ENCODE peak calls at places on chromosome 6, in eight cellular contexts. V is HCT116; G is skeletal muscle cell; I is lung microvascular endothelial cell; B is ELF-1; F is neural progenitor cell; X is activated CD4-positive, CD25-positive, alpha-beta regulatory T cell; K is H7. E is an unnamed sample.

GRCh38 chr6:100456881-100457220 is 7.9 kb downstream of the SIM1 start:
- DNase-seq in B (no peak), X (no peak), K (peak; percentile 24), F (no peak), I (no peak), V (no peak), G (no peak), E (no peak)

GRCh38 chr6:101666256-101666655 is 272.7 kb downstream of the GRIK2 start:
- DNase-seq in B (no peak), V (peak; percentile 42), G (peak; percentile 56), F (peak; percentile 7), I (no peak), X (no peak), K (no peak), E (no peak)

GRCh38 chr6:130697661-130698535 is 129.3 kb upstream of the SMLR1 start:
- DNase-seq in V (peak; percentile 49), G (no peak), X (no peak), K (peak; percentile 47), B (peak; percentile 52), I (peak; percentile 61), F (peak; percentile 61), E (no peak)

GRCh38 chr6:89492025-89492640 is 59.2 kb downstream of the ANKRD6 start:
- DNase-seq in B (no peak), V (no peak), I (no peak), X (no peak), K (no peak), G (no peak), F (peak; percentile 39), E (no peak)

GRCh38 chr6:21382821-21383455 is 210.6 kb upstream of the SOX4 start:
- DNase-seq in G (no peak), F (peak; percentile 51), V (no peak), X (no peak), I (no peak), B (no peak), K (no peak), E (no peak)

GRCh38 chr6:393391-394221 is 2.1 kb downstream of the IRF4 start:
- DNase-seq in V (no peak), F (peak; percentile 61), K (peak; percentile 60), B (peak; percentile 27), G (no peak), X (no peak), I (no peak), E (no peak)

GRCh38 chr6:147178355-147178754 is 25.9 kb upstream of the STXBP5 start:
- DNase-seq in F (no peak), B (no peak), X (no peak), I (no peak), K (no peak), V (no peak), G (no peak), E (no peak)

GRCh38 chr6:10838794-10839333 is 525 bp upstream of the MAK start:
- DNase-seq in G (no peak), K (no peak), B (no peak), I (no peak), F (no peak), V (no peak), X (no peak), E (no peak)

GRCh38 chr6:123616016-123616415 is 20.7 kb downstream of the TRDN start:
- DNase-seq in X (no peak), I (no peak), F (no peak), G (no peak), V (no peak), B (no peak), K (no peak), E (no peak)

GRCh38 chr6:41626917-41627316 is 11.4 kb upstream of the MDFI start:
- DNase-seq in V (no peak), G (no peak), B (no peak), F (no peak), K (no peak), I (peak; percentile 67), X (no peak), E (no peak)

GRCh38 chr6:31538805-31539400 is 2.9 kb downstream of the DDX39B start:
- DNase-seq in K (no peak), G (no peak), I (no peak), B (no peak), X (no peak), F (no peak), V (no peak), E (no peak)

GRCh38 chr6:90516074-90516660 is 70.7 kb downstream of the MAP3K7 start:
- DNase-seq in V (no peak), I (no peak), F (no peak), G (no peak), X (no peak), K (no peak), B (no peak), E (no peak)

GRCh38 chr6:2481307-2481706 is 235.9 kb upstream of the GMDS start:
- DNase-seq in V (no peak), F (no peak), K (no peak), B (no peak), X (no peak), I (no peak), G (no peak), E (no peak)

GRCh38 chr6:121573466-121573865 is 138.0 kb downstream of the GJA1 start:
- DNase-seq in V (no peak), X (no peak), I (peak; percentile 24), F (no peak), K (no peak), G (no peak), B (no peak), E (no peak)

GRCh38 chr6:46848684-46849360 is 55.6 kb downstream of the MEP1A start:
- DNase-seq in G (peak; percentile 20), B (peak; percentile 96), K (peak; percentile 84), V (peak; percentile 53), X (peak; percentile 9), F (peak; percentile 94), I (peak; percentile 90), E (peak; percentile 60)

GRCh38 chr6:140566706-140567330 is 1192.4 kb upstream of the CITED2 start:
- DNase-seq in X (no peak), G (peak; percentile 36), K (no peak), F (no peak), B (no peak), I (peak; percentile 80), V (no peak), E (no peak)

GRCh38 chr6:145673504-145673903 is 61.8 kb downstream of the EPM2A start:
- DNase-seq in V (no peak), X (no peak), F (no peak), B (peak; percentile 35), G (no peak), K (no peak), I (peak; percentile 35), E (no peak)

GRCh38 chr6:111711476-111711875 is 105.8 kb upstream of the TRAF3IP2 start:
- DNase-seq in F (peak; percentile 18), I (peak; percentile 16), K (peak; percentile 40), G (no peak), V (no peak), X (no peak), B (no peak), E (no peak)

GRCh38 chr6:8549381-8549780 is 114.0 kb upstream of the SLC35B3 start:
- DNase-seq in B (no peak), X (no peak), I (no peak), G (no peak), K (no peak), V (no peak), F (no peak), E (no peak)

GRCh38 chr6:119182875-119183274 is 104.4 kb upstream of the FAM184A start:
- DNase-seq in X (no peak), G (no peak), I (no peak), K (no peak), V (no peak), B (no peak), F (no peak), E (no peak)

GRCh38 chr6:35381132-35381531 is 38.8 kb downstream of the PPARD start:
- DNase-seq in B (no peak), K (no peak), I (no peak), G (no peak), F (no peak), X (no peak), V (no peak), E (no peak)

GRCh38 chr6:118187568-118188164 is 280.6 kb downstream of the SLC35F1 start:
- DNase-seq in F (no peak), V (no peak), B (no peak), X (no peak), I (no peak), K (no peak), G (peak; percentile 15), E (no peak)

GRCh38 chr6:122673345-122673961 is 63.2 kb downstream of the PKIB start:
- DNase-seq in F (no peak), I (no peak), V (no peak), X (no peak), B (no peak), K (no peak), G (no peak), E (no peak)

GRCh38 chr6:24464253-24465038 is 24.9 kb downstream of the GPLD1 start:
- DNase-seq in K (no peak), I (no peak), B (no peak), V (no peak), F (no peak), G (no peak), X (no peak), E (no peak)

GRCh38 chr6:25950297-25950696 is 12.3 kb upstream of the TRIM38 start:
- DNase-seq in F (no peak), K (no peak), V (no peak), G (no peak), B (no peak), X (no peak), I (no peak), E (no peak)

GRCh38 chr6:111011360-111012142 is 29.7 kb downstream of the RPF2 start:
- DNase-seq in V (peak; percentile 19), K (peak; percentile 70), B (no peak), X (no peak), I (peak; percentile 62), F (peak; percentile 48), G (peak; percentile 14), E (no peak)

GRCh38 chr6:16544006-16544405 is 217.3 kb downstream of the ATXN1 start:
- DNase-seq in V (no peak), G (peak; percentile 31), F (peak; percentile 24), K (no peak), X (no peak), I (no peak), B (peak; percentile 14), E (no peak)

GRCh38 chr6:82030301-82030700 is 217.2 kb downstream of the IBTK start:
- DNase-seq in X (no peak), K (no peak), G (no peak), F (no peak), V (no peak), I (no peak), B (no peak), E (no peak)

GRCh38 chr6:70847685-70848084 is 109.2 kb downstream of the B3GAT2 start:
- DNase-seq in G (no peak), V (no peak), I (no peak), B (no peak), K (no peak), X (no peak), F (no peak), E (no peak)

E was measured in iPS DF 6.9.